ENCODE peak calls at places on chromosomes 11 and 22, in nine cellular contexts. B is G401; C is Kasumi-1; D is NCI-H2107; I is SW480; P is thyroid gland; M is stimulated activated CD8-positive, alpha-beta memory T cell treated with anti-CD3 and anti-CD28 coated beads, Interleukin-2, amount 100 ng/mL, for 1 hour; F is effector CD4-positive, alpha-beta T cell; R is AG20443. T is an unnamed sample.

GRCh38 chr11:2813968-2814367 is 71.6 kb downstream of the CDKN1C start:
- DNase-seq in B (no peak), C (no peak), D (no peak), I (no peak), P (no peak), M (no peak), F (no peak), R (no peak), T (no peak)

GRCh38 chr11:125959511-125959910 is 13.7 kb downstream of the VSIG10L2 start:
- DNase-seq in B (peak), C (no peak), D (no peak), I (no peak), P (peak), M (no peak), F (no peak), R (no peak), T (no peak)

GRCh38 chr11:88508808-88509581 is 171.5 kb upstream of the CTSC start:
- DNase-seq in B (no peak), C (no peak), D (no peak), I (no peak), P (peak), M (no peak), F (no peak), R (peak), T (peak)

GRCh38 chr22:17264321-17265052 is 45.3 kb upstream of the ADA2 start:
- DNase-seq in B (no peak), C (no peak), D (no peak), I (no peak), P (peak), M (no peak), F (no peak), R (no peak), T (peak)

GRCh38 chr11:5486421-5486820 is 2.1 kb upstream of the OR52D1 start:
- DNase-seq in B (no peak), C (no peak), D (no peak), I (no peak), P (no peak), M (no peak), F (no peak), R (no peak), T (no peak)

GRCh38 chr22:20946080-20946986 is 20.7 kb upstream of the AIFM3 start:
- DNase-seq in B (no peak), C (no peak), D (no peak), I (no peak), P (no peak), M (no peak), F (no peak), R (no peak), T (no peak)

GRCh38 chr11:134542401-134543143 is 130.5 kb upstream of the B3GAT1 start:
- DNase-seq in B (no peak), C (no peak), D (no peak), I (peak), P (no peak), M (no peak), F (no peak), R (no peak), T (no peak)

GRCh38 chr11:25515576-25515975 is 816.4 kb upstream of the ANO3 start:
- DNase-seq in B (no peak), C (no peak), D (no peak), I (no peak), P (no peak), M (no peak), F (no peak), R (no peak), T (no peak)

GRCh38 chr11:3042496-3043314 is 14.5 kb downstream of the CARS1 start:
- DNase-seq in B (peak), C (no peak), D (no peak), I (no peak), P (peak), M (no peak), F (no peak), R (no peak), T (peak)

GRCh38 chr11:35590412-35590811 is 27.8 kb upstream of the FJX1 start:
- DNase-seq in B (no peak), C (no peak), D (no peak), I (no peak), P (no peak), M (no peak), F (no peak), R (peak), T (no peak)